ENCODE peak calls at places on chromosomes 3 and 15, in eight cellular contexts. One of them, this sample, is unnamed.

GRCh38 chr3:114231616-114232015 is 5.8 kb downstream of the ZNF80 start:
- DNase-seq in GM03348: no peak
- DNase-seq in Jurkat, Clone E6-1: peak
- DNase-seq in kidney tubule cell: no peak
- DNase-seq in GM12891: no peak
- DNase-seq in NCI-H1436: no peak
- DNase-seq in endothelial cell: no peak
- DNase-seq in substantia nigra: no peak
- DNase-seq in this sample: no peak

GRCh38 chr3:31114929-31115283 is 220.4 kb upstream of the GADL1 start:
- DNase-seq in substantia nigra: no peak
- DNase-seq in Jurkat, Clone E6-1: no peak
- DNase-seq in GM03348: no peak
- DNase-seq in NCI-H1436: no peak
- DNase-seq in kidney tubule cell: peak
- DNase-seq in endothelial cell: no peak
- DNase-seq in GM12891: no peak
- DNase-seq in this sample: no peak

GRCh38 chr3:12662593-12663310 is 1.2 kb downstream of the RAF1 start:
- DNase-seq in GM12891: no peak
- DNase-seq in GM03348: peak
- DNase-seq in NCI-H1436: no peak
- DNase-seq in endothelial cell: peak
- DNase-seq in Jurkat, Clone E6-1: peak
- DNase-seq in substantia nigra: no peak
- DNase-seq in kidney tubule cell: peak
- DNase-seq in this sample: no peak

GRCh38 chr3:113730550-113730949 is 15.5 kb downstream of the NAA50 start:
- DNase-seq in substantia nigra: no peak
- DNase-seq in kidney tubule cell: no peak
- DNase-seq in GM03348: no peak
- DNase-seq in Jurkat, Clone E6-1: no peak
- DNase-seq in endothelial cell: no peak
- DNase-seq in NCI-H1436: no peak
- DNase-seq in GM12891: no peak
- DNase-seq in this sample: no peak

GRCh38 chr3:160136421-160136820 is 88.8 kb upstream of the C3orf80 start:
- DNase-seq in endothelial cell: no peak
- DNase-seq in substantia nigra: no peak
- DNase-seq in NCI-H1436: no peak
- DNase-seq in kidney tubule cell: peak
- DNase-seq in GM03348: no peak
- DNase-seq in Jurkat, Clone E6-1: no peak
- DNase-seq in GM12891: no peak
- DNase-seq in this sample: no peak

GRCh38 chr3:174356596-174356995 is 502.5 kb upstream of the NAALADL2 start:
- DNase-seq in Jurkat, Clone E6-1: no peak
- DNase-seq in GM12891: no peak
- DNase-seq in endothelial cell: no peak
- DNase-seq in kidney tubule cell: no peak
- DNase-seq in NCI-H1436: no peak
- DNase-seq in GM03348: no peak
- DNase-seq in substantia nigra: no peak
- DNase-seq in this sample: no peak

GRCh38 chr3:141153679-141153966 is 78.0 kb upstream of the PXYLP1 start:
- DNase-seq in GM12891: no peak
- DNase-seq in endothelial cell: no peak
- DNase-seq in substantia nigra: no peak
- DNase-seq in NCI-H1436: no peak
- DNase-seq in kidney tubule cell: no peak
- DNase-seq in Jurkat, Clone E6-1: no peak
- DNase-seq in GM03348: no peak
- DNase-seq in this sample: no peak

GRCh38 chr3:135622657-135623056 is 342.9 kb upstream of the PPP2R3A start:
- DNase-seq in NCI-H1436: no peak
- DNase-seq in GM03348: no peak
- DNase-seq in GM12891: no peak
- DNase-seq in substantia nigra: no peak
- DNase-seq in kidney tubule cell: no peak
- DNase-seq in Jurkat, Clone E6-1: no peak
- DNase-seq in endothelial cell: no peak
- DNase-seq in this sample: no peak

GRCh38 chr3:182618981-182619591 is 174.2 kb upstream of the ATP11B start:
- DNase-seq in NCI-H1436: no peak
- DNase-seq in substantia nigra: no peak
- DNase-seq in GM12891: no peak
- DNase-seq in kidney tubule cell: peak
- DNase-seq in endothelial cell: no peak
- DNase-seq in GM03348: peak
- DNase-seq in Jurkat, Clone E6-1: no peak
- DNase-seq in this sample: no peak

GRCh38 chr3:8848696-8849131 is 79.3 kb upstream of the OXTR start:
- DNase-seq in substantia nigra: no peak
- DNase-seq in GM03348: peak
- DNase-seq in kidney tubule cell: peak
- DNase-seq in GM12891: no peak
- DNase-seq in endothelial cell: no peak
- DNase-seq in NCI-H1436: no peak
- DNase-seq in Jurkat, Clone E6-1: no peak
- DNase-seq in this sample: no peak

GRCh38 chr15:86915811-86916331 is 836.2 kb downstream of the AGBL1 start:
- DNase-seq in GM12891: no peak
- DNase-seq in GM03348: peak
- DNase-seq in NCI-H1436: no peak
- DNase-seq in kidney tubule cell: peak
- DNase-seq in Jurkat, Clone E6-1: peak
- DNase-seq in endothelial cell: peak
- DNase-seq in substantia nigra: peak
- DNase-seq in this sample: peak

GRCh38 chr15:44593042-44593736 is 56.2 kb downstream of the EIF3J start:
- DNase-seq in Jurkat, Clone E6-1: no peak
- DNase-seq in substantia nigra: no peak
- DNase-seq in kidney tubule cell: peak
- DNase-seq in GM12891: no peak
- DNase-seq in NCI-H1436: no peak
- DNase-seq in endothelial cell: no peak
- DNase-seq in GM03348: peak
- DNase-seq in this sample: no peak